ENCODE peak calls at places on chromosomes 4 and X, in five cellular contexts. T is uterus, V is fibroblast of mammary gland, C is lower lobe of right lung, P is brain microvascular endothelial cell. Y is an unnamed sample.

GRCh38 chr4:110135523-110135922 is 62.9 kb downstream of the ELOVL6 start:
- DNase-seq in T (no peak), V (peak; percentile 16), C (no peak), P (peak; percentile 14), Y (no peak)

GRCh38 chr4:165692082-165692481 is 181.0 kb upstream of the TLL1 start:
- DNase-seq in T (no peak), V (peak; percentile 62), C (no peak), P (no peak), Y (no peak)

GRCh38 chrX:2500091-2500680 is 590 bp downstream of the DHRSX start:
- DNase-seq in T (no peak), V (peak; percentile 77), C (peak; percentile 61), P (peak; percentile 52), Y (peak; percentile 50)

GRCh38 chr4:118751634-118752293 is 66.6 kb downstream of the METTL14 start:
- DNase-seq in T (no peak), V (peak; percentile 68), C (no peak), P (peak; percentile 68), Y (peak; percentile 50)

GRCh38 chr4:108045687-108046024 is 56.0 kb downstream of the HADH start:
- DNase-seq in T (no peak), V (peak; percentile 70), C (peak; percentile 61), P (no peak), Y (no peak)

GRCh38 chr4:108830509-108831244 is 67.8 kb upstream of the ETNPPL start:
- DNase-seq in T (no peak), V (no peak), C (peak; percentile 79), P (no peak), Y (no peak)

GRCh38 chr4:73914071-73914470 is 44.9 kb downstream of the CXCL1 start:
- DNase-seq in T (no peak), V (no peak), C (no peak), P (no peak), Y (no peak)

GRCh38 chr4:5719329-5720055 is 8.5 kb downstream of the EVC start:
- DNase-seq in T (no peak), V (no peak), C (no peak), P (no peak), Y (no peak)

GRCh38 chr4:7756561-7757355 is 182.9 kb downstream of the AFAP1 start:
- DNase-seq in T (no peak), V (no peak), C (peak; percentile 43), P (no peak), Y (no peak)

GRCh38 chr4:8589336-8589735 is 3.2 kb upstream of the CPZ start:
- DNase-seq in T (no peak), V (no peak), C (peak; percentile 28), P (no peak), Y (no peak)

GRCh38 chr4:21655100-21655499 is 293.5 kb downstream of the KCNIP4 start:
- DNase-seq in T (no peak), V (peak; percentile 3), C (no peak), P (no peak), Y (no peak)

GRCh38 chr4:175414602-175415001 is 397.5 kb downstream of the GPM6A start:
- DNase-seq in T (no peak), V (no peak), C (no peak), P (no peak), Y (no peak)

GRCh38 chr4:105625214-105625613 is 72.8 kb downstream of the ARHGEF38 start:
- DNase-seq in T (no peak), V (no peak), C (no peak), P (no peak), Y (no peak)

GRCh38 chr4:181006509-181007290 is 1236.5 kb upstream of the TENM3 start:
- DNase-seq in T (no peak), V (peak; percentile 23), C (no peak), P (no peak), Y (no peak)

GRCh38 chrX:146831994-146832393 is 17.4 kb upstream of the CXorf51A start:
- DNase-seq in T (no peak), V (no peak), C (no peak), P (no peak), Y (no peak)

GRCh38 chrX:10892605-10893225 is 218.4 kb upstream of the HCCS start:
- DNase-seq in T (no peak), V (no peak), C (no peak), P (no peak), Y (peak; percentile 44)

GRCh38 chrX:24796204-24796603 is 102.5 kb downstream of the POLA1 start:
- DNase-seq in T (no peak), V (no peak), C (no peak), P (no peak), Y (no peak)

GRCh38 chr4:142656178-142656577 is 189.9 kb downstream of the INPP4B start:
- DNase-seq in T (no peak), V (peak; percentile 15), C (no peak), P (peak; percentile 19), Y (no peak)

GRCh38 chr4:67575232-67575888 is 16.8 kb downstream of the STAP1 start:
- DNase-seq in T (no peak), V (no peak), C (no peak), P (no peak), Y (no peak)

GRCh38 chr4:36081185-36081584 is 163.1 kb downstream of the ARAP2 start:
- DNase-seq in T (no peak), V (no peak), C (no peak), P (no peak), Y (no peak)

GRCh38 chrX:54495814-54496516 is at the start of gene FGD1:
- DNase-seq in T (peak; percentile 72), V (peak; percentile 47), C (peak; percentile 64), P (peak; percentile 7), Y (peak; percentile 10)

GRCh38 chrX:97398030-97398551 is 514.4 kb downstream of the RPA4 start:
- DNase-seq in T (no peak), V (peak; percentile 28), C (no peak), P (no peak), Y (no peak)

GRCh38 chr4:4461850-4462249 is 74.9 kb downstream of the NSG1 start:
- DNase-seq in T (no peak), V (no peak), C (no peak), P (no peak), Y (no peak)

GRCh38 chr4:74536557-74536956 is 91.6 kb downstream of the AREG start:
- DNase-seq in T (no peak), V (peak; percentile 62), C (no peak), P (no peak), Y (no peak)

GRCh38 chr4:53307819-53308773 is 57.8 kb downstream of the SCFD2 start:
- DNase-seq in T (no peak), V (peak; percentile 60), C (no peak), P (no peak), Y (no peak)

GRCh38 chr4:10072420-10073017 is 44.1 kb downstream of the WDR1 start:
- DNase-seq in T (no peak), V (no peak), C (no peak), P (no peak), Y (no peak)

GRCh38 chrX:55839480-55839879 is 121.9 kb downstream of the RRAGB start:
- DNase-seq in T (no peak), V (no peak), C (no peak), P (no peak), Y (no peak)

DNA sequence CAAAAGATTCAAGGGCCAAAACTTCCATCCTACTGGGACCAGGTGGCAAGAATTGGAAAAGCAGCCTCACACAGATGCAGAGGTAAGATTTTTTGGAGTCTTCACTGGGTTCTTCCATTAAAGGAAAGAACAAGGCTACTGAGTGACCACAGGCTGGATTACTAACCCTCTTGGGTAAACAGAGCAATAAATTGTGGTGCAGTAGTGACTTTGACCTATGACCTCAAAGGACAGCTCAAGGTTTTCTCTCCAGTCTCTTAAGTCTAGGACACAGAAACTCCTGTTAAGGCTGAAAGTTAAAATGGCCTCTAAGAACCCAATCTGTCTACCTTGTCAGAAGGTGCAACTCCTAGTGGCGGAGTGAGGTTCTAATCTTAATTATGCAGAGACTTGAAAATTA is 464.9 kb downstream of the SMARCA1 start:
- DNase-seq in T (no peak), V (no peak), C (no peak), P (no peak), Y (no peak)
- TF ChIP-seq CTCF in T (no peak), V (no peak), C (no peak), P (no peak), Y (no peak)

GRCh38 chr4:52015366-52015765 is 4.8 kb downstream of the LRRC66 start:
- DNase-seq in T (no peak), V (no peak), C (no peak), P (no peak), Y (no peak)
- TF ChIP-seq CTCF in T (no peak), V (no peak), C (no peak), P (peak; percentile 24), Y (peak; percentile 16)

DNA sequence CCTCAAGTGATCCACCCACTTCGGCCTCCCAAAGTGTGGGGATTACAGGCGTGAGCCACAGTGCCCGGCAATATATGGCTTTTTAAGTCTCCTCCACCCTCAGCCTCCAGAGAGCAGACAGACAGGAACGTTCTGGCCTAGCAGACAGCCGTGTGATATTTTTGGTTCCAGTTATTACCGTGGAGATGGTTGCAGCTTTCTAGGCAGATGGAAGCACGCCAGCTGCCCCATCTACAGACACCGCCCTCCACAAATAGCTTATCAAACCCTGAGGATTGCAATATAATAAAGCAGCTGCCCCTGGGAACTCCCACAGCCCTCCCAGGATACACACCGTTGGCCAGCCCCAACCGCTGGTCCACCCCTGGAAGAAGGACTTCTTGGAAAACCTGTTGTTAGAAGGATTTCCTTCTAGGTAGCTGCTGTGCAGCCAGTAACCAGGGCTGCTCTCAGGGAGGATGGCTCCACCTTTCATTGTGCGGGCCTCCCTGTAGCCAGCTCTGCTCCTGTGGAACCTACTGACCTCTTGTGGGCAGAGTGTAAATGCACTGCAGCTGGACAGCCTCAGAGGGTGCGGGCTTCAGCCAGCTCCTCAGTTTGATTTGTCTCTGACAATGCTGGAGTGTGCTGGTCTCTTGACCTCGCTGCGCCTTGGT is 44.0 kb downstream of the SLC25A5 start:
- DNase-seq in T (peak; percentile 24), V (peak; percentile 68), C (peak; percentile 65), P (peak; percentile 46), Y (peak; percentile 59)
- TF ChIP-seq CTCF in T (peak; percentile 33), V (peak; percentile 70), C (peak; percentile 58), P (peak; percentile 74), Y (peak; percentile 76)

DNA sequence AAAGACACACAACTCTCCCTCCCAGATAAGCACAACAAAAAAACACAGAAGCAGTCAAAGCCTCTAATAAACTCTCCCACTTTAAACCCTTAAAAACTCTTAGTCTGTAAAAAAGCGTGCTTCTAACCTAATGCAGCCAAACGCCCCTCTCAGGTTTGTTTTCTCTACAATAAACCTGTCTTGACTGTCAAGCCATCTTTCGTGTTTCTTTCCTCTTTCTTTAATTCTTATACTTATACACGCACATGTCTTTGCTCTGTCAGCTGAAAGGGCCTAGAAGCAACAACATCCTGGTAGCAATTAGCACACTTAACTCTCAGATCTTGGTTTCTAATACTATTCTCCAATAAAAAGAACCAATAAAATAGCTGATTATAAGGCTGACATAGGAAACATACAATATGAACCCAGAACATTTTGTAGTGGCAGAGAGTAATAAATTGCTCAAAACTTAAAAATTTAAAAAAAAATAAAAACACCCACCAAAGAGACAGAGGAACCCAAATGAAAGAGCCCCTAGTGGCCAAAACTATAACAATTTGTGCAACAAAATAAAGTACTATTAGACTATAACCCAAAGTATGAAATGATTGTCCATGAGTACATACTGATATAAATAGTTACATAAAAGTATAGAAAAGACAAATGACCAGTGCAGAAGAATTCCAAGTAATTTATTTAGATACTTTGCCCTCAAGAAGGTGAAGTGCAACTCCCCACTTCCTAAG is 440.4 kb upstream of the ADGRL3 start:
- DNase-seq in T (no peak), V (no peak), C (no peak), P (no peak), Y (no peak)
- TF ChIP-seq CTCF in T (no peak), V (peak; percentile 16), C (no peak), P (no peak), Y (peak; percentile 76)

Y was measured in HFFc6.